ENCODE peak calls at places on chromosome 17, in eight cellular contexts. G, V, F, W, J, X, C and D are unnamed samples. For H3K9me3, the result is how much of the 10 kb centered on the place peaks cover.

GRCh38 chr17:8051831-8052230 is 13.0 kb downstream of the ALOX15B start:
- DNase-seq in G (no peak), V (no peak), F (no peak), W (no peak), J (no peak), X (no peak), C (no peak), D (no peak)

GRCh38 chr17:28725660-28726395 is at the start of gene TLCD1:
- DNase-seq in G (peak), V (peak), F (no peak), W (peak), J (peak), X (peak), C (peak), D (peak)

GRCh38 chr17:40371261-40371929 is 6.9 kb upstream of the GJD3 start:
- DNase-seq in G (no peak), V (no peak), F (no peak), W (no peak), J (no peak), X (no peak), C (no peak), D (no peak)

GRCh38 chr17:45040459-45040858 is 11.0 kb downstream of the DCAKD start:
- DNase-seq in G (peak), V (no peak), F (no peak), W (no peak), J (no peak), X (no peak), C (no peak), D (no peak)

GRCh38 chr17:43430936-43431649 is 32.3 kb downstream of the ARL4D start:
- DNase-seq in G (no peak), V (no peak), F (no peak), W (no peak), J (no peak), X (no peak), C (no peak), D (peak)

GRCh38 chr17:57528084-57528451 is 217.0 kb downstream of the CCDC182 start:
- DNase-seq in G (no peak), V (no peak), F (no peak), W (no peak), J (no peak), X (no peak), C (no peak), D (no peak)

GRCh38 chr17:41739661-41740352 is 5.4 kb upstream of the HAP1 start:
- DNase-seq in G (no peak), V (no peak), F (no peak), W (peak), J (no peak), X (no peak), C (no peak), D (no peak)

GRCh38 chr17:28951991-28952975 is 965 bp upstream of the PHF12 start:
- DNase-seq in G (peak), V (peak), F (peak), W (peak), J (peak), X (peak), C (peak), D (peak)

GRCh38 chr17:16108386-16108785 is 106.9 kb downstream of the NCOR1 start:
- DNase-seq in G (no peak), V (no peak), F (no peak), W (no peak), J (no peak), X (peak), C (no peak), D (no peak)

GRCh38 chr17:82851381-82851780 is 11.6 kb upstream of the ZNF750 start:
- DNase-seq in G (peak), V (no peak), F (no peak), W (no peak), J (no peak), X (no peak), C (no peak), D (peak)

GRCh38 chr17:21377821-21378396 is 1.8 kb downstream of the KCNJ12 start:
- DNase-seq in G (no peak), V (no peak), F (no peak), W (no peak), J (no peak), X (no peak), C (no peak), D (no peak)

GRCh38 chr17:37064166-37064565 is 115.4 kb downstream of the AATF start:
- DNase-seq in G (no peak), V (no peak), F (no peak), W (no peak), J (peak), X (no peak), C (no peak), D (no peak)

GRCh38 chr17:7308625-7309433 is 1.4 kb downstream of the EIF5A start:
- DNase-seq in G (peak), V (peak), F (no peak), W (peak), J (peak), X (peak), C (peak), D (peak)

GRCh38 chr17:7107012-7107754 is 7.4 kb downstream of the ASGR2 start:
- DNase-seq in G (no peak), V (no peak), F (no peak), W (no peak), J (no peak), X (no peak), C (no peak), D (no peak)

GRCh38 chr17:45325810-45326209 is 9.0 kb upstream of the MAP3K14 start:
- DNase-seq in G (no peak), V (no peak), F (no peak), W (no peak), J (no peak), X (no peak), C (no peak), D (peak)

GRCh38 chr17:61482467-61482866 is 30.2 kb downstream of the TBX4 start:
- DNase-seq in G (no peak), V (no peak), F (no peak), W (no peak), J (no peak), X (no peak), C (no peak), D (peak)

GRCh38 chr17:7403043-7403901 is 625 bp downstream of the TMEM256 start:
- DNase-seq in G (peak), V (peak), F (peak), W (no peak), J (peak), X (no peak), C (peak), D (peak)

GRCh38 chr17:75267146-75267402 is 4.0 kb downstream of the MIF4GD start:
- DNase-seq in G (peak), V (no peak), F (no peak), W (no peak), J (no peak), X (no peak), C (no peak), D (no peak)

GRCh38 chr17:17691468-17692263 is 10.4 kb downstream of the RAI1 start:
- DNase-seq in G (no peak), V (no peak), F (no peak), W (no peak), J (peak), X (no peak), C (no peak), D (no peak)

GRCh38 chr17:83152745-83153611 is 73.6 kb downstream of the METRNL start:
- DNase-seq in G (peak), V (peak), F (no peak), W (no peak), J (no peak), X (no peak), C (peak), D (peak)

GRCh38 chr17:16926591-16927451 is 45.1 kb downstream of the TNFRSF13B start:
- DNase-seq in G (no peak), V (peak), F (no peak), W (no peak), J (no peak), X (no peak), C (peak), D (peak)

GRCh38 chr17:51258756-51259573 is 884 bp downstream of the MBTD1 start:
- DNase-seq in G (no peak), V (peak), F (no peak), W (no peak), J (no peak), X (peak), C (no peak), D (peak)

GRCh38 chr17:46810837-46811236 is 7.7 kb downstream of the WNT3 start:
- DNase-seq in G (no peak), V (no peak), F (no peak), W (no peak), J (no peak), X (no peak), C (no peak), D (no peak)

GRCh38 chr17:752620-753219 is 656 bp upstream of the GEMIN4 start:
- DNase-seq in G (peak), V (peak), F (peak), W (peak), J (peak), X (peak), C (peak), D (peak)

GRCh38 chr17:9818760-9819159 is 3.1 kb downstream of the GSG1L2 start:
- DNase-seq in G (no peak), V (no peak), F (no peak), W (no peak), J (no peak), X (no peak), C (no peak), D (no peak)

GRCh38 chr17:38748329-38749221 is at the start of gene PCGF2:
- DNase-seq in G (peak), V (peak), F (peak), W (peak), J (peak), X (peak), C (peak), D (peak)

GRCh38 chr17:30921544-30922196 is at the start of gene ADAP2:
- DNase-seq in G (peak), V (peak), F (no peak), W (no peak), J (peak), X (peak), C (peak), D (peak)

GRCh38 chr17:64109400-64109799 is 20.5 kb downstream of the ERN1 start:
- DNase-seq in G (no peak), V (no peak), F (no peak), W (no peak), J (no peak), X (no peak), C (no peak), D (no peak)

GRCh38 chr17:50638572-50638850 is 3.8 kb downstream of the ABCC3 start:
- DNase-seq in G (no peak), V (no peak), F (no peak), W (no peak), J (no peak), X (no peak), C (no peak), D (no peak)

GRCh38 chr17:66191607-66192377 is at the start of gene CEP112:
- DNase-seq in G (peak), V (peak), F (peak), W (peak), J (peak), X (peak), C (peak), D (peak)

GRCh38 chr17:16888413-16889087 is 83.4 kb downstream of the TNFRSF13B start:
- DNase-seq in G (no peak), V (no peak), F (no peak), W (no peak), J (no peak), X (no peak), C (no peak), D (no peak)

GRCh38 chr17:77217566-77217965 is 76.8 kb downstream of the SEC14L1 start:
- DNase-seq in G (no peak), V (no peak), F (no peak), W (no peak), J (no peak), X (no peak), C (no peak), D (no peak)

GRCh38 chr17:37492167-37492566 is 2.5 kb downstream of the DUSP14 start:
- DNase-seq in G (no peak), V (no peak), F (no peak), W (no peak), J (no peak), X (no peak), C (no peak), D (no peak)

GRCh38 chr17:61647044-61647443 is 56.0 kb upstream of the NACA2 start:
- DNase-seq in G (no peak), V (no peak), F (no peak), W (peak), J (no peak), X (no peak), C (no peak), D (no peak)

GRCh38 chr17:37037590-37038155 is 88.9 kb downstream of the AATF start:
- DNase-seq in G (no peak), V (no peak), F (no peak), W (no peak), J (no peak), X (no peak), C (no peak), D (no peak)

GRCh38 chr17:29177871-29178749 is 2.1 kb downstream of the MYO18A start:
- DNase-seq in G (no peak), V (no peak), F (no peak), W (no peak), J (peak), X (no peak), C (no peak), D (peak)

GRCh38 chr17:14089179-14089578 is 19.9 kb downstream of the COX10 start:
- DNase-seq in G (no peak), V (no peak), F (no peak), W (no peak), J (no peak), X (no peak), C (no peak), D (no peak)

GRCh38 chr17:33689725-33690124 is 396.6 kb upstream of the ASIC2 start:
- DNase-seq in G (no peak), V (no peak), F (no peak), W (no peak), J (no peak), X (no peak), C (no peak), D (no peak)

GRCh38 chr17:6894206-6894528 is 62.6 kb upstream of the TEKT1 start:
- DNase-seq in G (no peak), V (no peak), F (no peak), W (no peak), J (no peak), X (no peak), C (no peak), D (no peak)

GRCh38 chr17:68239967-68240366 is 7.9 kb upstream of the AMZ2 start:
- DNase-seq in G (no peak), V (no peak), F (no peak), W (no peak), J (no peak), X (no peak), C (no peak), D (no peak)

GRCh38 chr17:68238488-68238887 is 9.4 kb upstream of the AMZ2 start:
- DNase-seq in G (no peak), V (no peak), F (no peak), W (no peak), J (no peak), X (no peak), C (no peak), D (no peak)

GRCh38 chr17:68238894-68239293 is 8.9 kb upstream of the AMZ2 start:
- DNase-seq in G (no peak), V (no peak), F (no peak), W (no peak), J (no peak), X (no peak), C (no peak), D (no peak)
- H3K4me3 ChIP-seq in G (no peak), V (no peak), F (no peak), W (no peak), J (no peak), X (no peak), C (no peak), D (no peak)

DNA sequence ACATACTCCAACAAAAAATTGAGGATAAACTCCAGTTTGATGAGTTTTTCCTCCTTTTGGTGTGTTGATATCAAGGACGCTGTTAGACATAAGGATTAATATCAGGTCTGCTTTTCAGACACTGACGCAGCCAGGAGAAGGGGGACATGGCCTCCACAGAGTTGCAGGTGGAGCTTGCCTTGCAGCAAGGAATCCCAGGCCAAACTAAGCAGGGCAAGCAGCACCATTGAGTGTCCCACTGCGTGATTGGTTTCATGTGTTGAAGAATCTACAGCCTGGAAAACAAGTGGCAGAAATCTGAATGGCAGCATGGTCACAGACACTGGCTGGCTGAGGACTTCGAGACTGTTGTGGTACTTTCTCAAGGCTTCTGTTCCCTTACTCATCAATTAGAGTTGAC is 777.6 kb downstream of the KCNJ18 start:
- DNase-seq in G (no peak), V (no peak), F (no peak), W (no peak), J (no peak), X (no peak), C (no peak), D (no peak)
- H3K9me3 ChIP-seq in G (under half), V (under half), F (under half), W (under half), J (under half), X (under half), C (under half), D (under half)

GRCh38 chr17:73230088-73230487 is 31.6 kb downstream of the CPSF4L start:
- DNase-seq in G (no peak), V (no peak), F (no peak), W (no peak), J (no peak), X (no peak), C (no peak), D (no peak)

GRCh38 chr17:73231363-73231762 is 30.3 kb downstream of the CPSF4L start:
- DNase-seq in G (no peak), V (no peak), F (no peak), W (no peak), J (no peak), X (no peak), C (no peak), D (no peak)

GRCh38 chr17:73232587-73233373 is 28.9 kb downstream of the CPSF4L start:
- DNase-seq in G (peak), V (peak), F (no peak), W (no peak), J (peak), X (peak), C (no peak), D (peak)

GRCh38 chr17:73234746-73235145 is 26.9 kb downstream of the CPSF4L start:
- DNase-seq in G (no peak), V (no peak), F (no peak), W (no peak), J (no peak), X (no peak), C (no peak), D (no peak)

DNA sequence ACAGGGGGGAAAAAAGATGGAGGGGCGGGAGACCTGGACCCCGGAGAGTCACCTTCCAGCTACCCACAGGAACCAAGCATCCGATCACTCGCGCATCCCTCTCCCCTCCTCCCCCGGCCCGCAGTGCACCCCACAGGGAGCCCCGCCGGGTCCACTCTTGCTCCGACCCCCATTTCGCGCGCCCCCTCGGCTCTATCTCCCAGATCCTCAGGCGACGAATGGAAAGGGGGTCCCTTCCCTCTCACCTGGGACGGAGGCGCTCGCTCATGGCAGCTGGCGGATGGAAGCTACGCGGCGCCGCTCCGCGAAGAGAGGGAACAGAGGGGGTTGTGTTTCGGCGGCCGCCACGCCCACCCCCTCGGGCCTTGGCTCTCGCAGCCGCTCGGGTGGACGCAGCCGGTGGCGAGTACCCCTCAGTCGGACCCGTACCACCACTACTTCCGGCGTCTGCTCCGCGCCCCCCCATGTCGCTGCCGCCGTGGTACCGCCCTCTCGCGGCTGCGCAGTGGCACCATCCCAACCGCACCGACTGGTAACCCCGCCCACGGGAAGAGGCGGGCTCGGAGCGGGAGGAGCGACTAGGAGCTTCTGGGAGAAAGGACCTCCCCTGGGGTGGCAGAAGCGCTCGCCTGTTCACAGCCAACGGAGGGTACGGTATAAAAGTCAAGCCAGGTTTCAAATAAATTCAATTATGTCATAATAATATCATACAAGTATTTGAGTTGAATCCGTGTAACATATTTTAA is 29.7 kb downstream of the CPSF4L start:
- DNase-seq in G (peak), V (peak), F (peak), W (peak), J (peak), X (peak), C (peak), D (peak)
- TF ChIP-seq CTCF in G (peak), V (peak), F (peak), W (no peak), J (no peak), X (no peak), C (peak), D (no peak)

DNA sequence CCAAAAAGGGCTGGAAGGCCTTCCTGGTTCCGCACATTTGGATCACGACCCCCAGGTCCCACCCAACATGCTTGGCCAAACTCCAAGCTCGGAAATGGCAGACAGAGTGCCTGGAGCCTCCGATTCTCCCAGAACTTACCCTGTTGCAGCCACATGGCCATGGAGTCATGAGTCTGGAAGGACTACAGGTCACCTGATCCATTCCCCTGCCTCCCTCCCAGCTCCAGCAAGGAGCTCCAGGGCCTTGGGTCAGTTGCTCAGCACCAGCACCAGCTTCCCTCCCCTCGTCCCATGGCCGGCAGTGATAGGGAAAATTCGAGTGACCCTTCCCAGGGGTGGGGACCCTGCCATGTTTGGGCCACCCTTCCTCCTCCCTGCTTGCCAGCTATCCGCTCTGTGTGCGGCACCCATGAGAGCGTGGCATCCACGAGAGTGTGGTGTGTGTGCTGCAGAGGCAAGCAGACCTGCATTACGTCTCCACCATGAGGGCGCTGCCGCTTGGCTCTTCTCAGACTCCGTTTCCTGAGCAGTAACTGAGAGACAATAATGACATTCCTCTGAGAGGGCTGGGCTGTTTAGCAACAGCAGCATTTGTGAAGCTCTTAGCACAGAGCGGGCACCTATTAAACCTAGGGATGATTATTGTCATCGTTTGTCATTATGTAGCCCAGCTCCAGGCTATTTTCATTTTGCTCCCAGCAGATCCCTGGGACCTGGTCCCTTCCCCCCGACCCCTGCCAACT is 21.3 kb upstream of the RPL38 start:
- DNase-seq in G (no peak), V (no peak), F (no peak), W (no peak), J (no peak), X (no peak), C (no peak), D (peak)
- H3K4me3 ChIP-seq in G (no peak), V (no peak), F (no peak), W (no peak), J (no peak), X (no peak), C (no peak), D (no peak)

GRCh38 chr17:78892062-78892456 is 10.9 kb downstream of the CEP295NL start:
- DNase-seq in G (no peak), V (no peak), F (no peak), W (no peak), J (no peak), X (no peak), C (no peak), D (no peak)
- H3K9me3 ChIP-seq in G (under half), V (under half), F (under half), W (under half), J (under half), X (under half), C (under half), D (under half)